ENCODE peak calls at places on chromosomes 16 and 17, in ten cellular contexts. O, K, H, Z, Y, Q, T, S, W and M are unnamed samples.

GRCh38 chr17:45127583-45128300 is 4.6 kb downstream of the PLCD3 start:
- DNase-seq in O (peak), K (peak), H (peak), Z (peak), Y (peak), Q (peak), T (no peak), S (peak), W (peak), M (no peak)

GRCh38 chr16:79071424-79071823 is 529.1 kb downstream of the MAF start:
- DNase-seq in O (no peak), K (no peak), H (no peak), Z (no peak), Y (peak), Q (peak), T (no peak), S (no peak), W (no peak), M (no peak)

GRCh38 chr17:27466748-27467375 is 10.6 kb downstream of the KSR1 start:
- DNase-seq in O (no peak), K (no peak), H (no peak), Z (no peak), Y (no peak), Q (no peak), T (no peak), S (no peak), W (no peak), M (no peak)

GRCh38 chr16:81647527-81647926 is 131.6 kb upstream of the PLCG2 start:
- DNase-seq in O (peak), K (no peak), H (no peak), Z (no peak), Y (no peak), Q (peak), T (peak), S (peak), W (no peak), M (no peak)

GRCh38 chr17:292531-293382 is 59.9 kb downstream of the RPH3AL start:
- DNase-seq in O (no peak), K (no peak), H (no peak), Z (no peak), Y (peak), Q (no peak), T (no peak), S (no peak), W (no peak), M (no peak)

GRCh38 chr17:3965123-3965800 is 1.0 kb upstream of the ATP2A3 start:
- DNase-seq in O (peak), K (peak), H (no peak), Z (no peak), Y (no peak), Q (peak), T (no peak), S (peak), W (peak), M (no peak)

GRCh38 chr16:17106243-17106791 is 364.4 kb downstream of the XYLT1 start:
- DNase-seq in O (no peak), K (no peak), H (no peak), Z (no peak), Y (no peak), Q (no peak), T (no peak), S (no peak), W (no peak), M (no peak)

GRCh38 chr16:27544671-27545070 is 5.0 kb downstream of the GTF3C1 start:
- DNase-seq in O (no peak), K (no peak), H (no peak), Z (no peak), Y (peak), Q (no peak), T (no peak), S (no peak), W (no peak), M (no peak)

GRCh38 chr16:30924086-30924714 is 828 bp downstream of the FBXL19 start:
- DNase-seq in O (no peak), K (no peak), H (no peak), Z (no peak), Y (no peak), Q (peak), T (no peak), S (no peak), W (no peak), M (no peak)

GRCh38 chr17:66431910-66432309 is 129.5 kb downstream of the PRKCA start:
- DNase-seq in O (peak), K (no peak), H (peak), Z (no peak), Y (no peak), Q (no peak), T (peak), S (peak), W (peak), M (peak)

GRCh38 chr17:2028737-2029136 is 1.2 kb upstream of the DPH1 start:
- DNase-seq in O (no peak), K (no peak), H (no peak), Z (no peak), Y (no peak), Q (no peak), T (no peak), S (no peak), W (no peak), M (no peak)

GRCh38 chr17:2028234-2028614 is 1.7 kb upstream of the DPH1 start:
- DNase-seq in O (no peak), K (no peak), H (no peak), Z (no peak), Y (no peak), Q (no peak), T (no peak), S (no peak), W (no peak), M (no peak)

GRCh38 chr17:2029911-2030778 is at the start of gene DPH1:
- DNase-seq in O (peak), K (peak), H (peak), Z (peak), Y (peak), Q (peak), T (no peak), S (peak), W (peak), M (no peak)

GRCh38 chr17:2033128-2033527 is 3.2 kb downstream of the DPH1 start:
- DNase-seq in O (no peak), K (no peak), H (no peak), Z (no peak), Y (no peak), Q (no peak), T (no peak), S (no peak), W (no peak), M (no peak)

GRCh38 chr17:2030779-2031163 is 818 bp downstream of the DPH1 start:
- DNase-seq in O (no peak), K (no peak), H (no peak), Z (no peak), Y (no peak), Q (no peak), T (no peak), S (peak), W (peak), M (no peak)
- TF ChIP-seq CTCF in O (peak), K (peak), H (peak), Z (peak), Y (peak), Q (peak), T (no peak), S (peak), W (peak), M (peak)

GRCh38 chr16:56961851-56962281 is at the start of gene CETP:
- DNase-seq in O (no peak), K (no peak), H (no peak), Z (no peak), Y (no peak), Q (no peak), T (no peak), S (no peak), W (no peak), M (no peak)
- H3K4me3 ChIP-seq in O (no peak), K (no peak), H (no peak), Z (no peak), Y (no peak), Q (no peak), T (no peak), S (no peak), W (no peak), M (no peak)

GRCh38 chr16:46612121-46612520 is 9.1 kb downstream of the SHCBP1 start:
- DNase-seq in O (no peak), K (no peak), H (no peak), Z (no peak), Y (no peak), Q (no peak), T (no peak), S (no peak), W (no peak), M (no peak)
- TF ChIP-seq CTCF in O (no peak), K (no peak), H (no peak), Z (no peak), Y (no peak), Q (no peak), T (no peak), S (no peak), W (no peak), M (no peak)

GRCh38 chr16:87391950-87392822 is at the start of gene MAP1LC3B:
- DNase-seq in O (peak), K (peak), H (peak), Z (peak), Y (peak), Q (peak), T (peak), S (peak), W (peak), M (peak)

GRCh38 chr16:87391324-87391949 is 699 bp upstream of the MAP1LC3B start:
- DNase-seq in O (no peak), K (peak), H (no peak), Z (peak), Y (peak), Q (peak), T (no peak), S (peak), W (no peak), M (no peak)

GRCh38 chr16:87395181-87395842 is 3.2 kb downstream of the MAP1LC3B start:
- DNase-seq in O (no peak), K (no peak), H (no peak), Z (no peak), Y (peak), Q (no peak), T (no peak), S (no peak), W (no peak), M (no peak)

GRCh38 chr16:87392823-87393679 is 915 bp downstream of the MAP1LC3B start:
- DNase-seq in O (peak), K (peak), H (no peak), Z (no peak), Y (peak), Q (peak), T (no peak), S (peak), W (peak), M (no peak)

DNA sequence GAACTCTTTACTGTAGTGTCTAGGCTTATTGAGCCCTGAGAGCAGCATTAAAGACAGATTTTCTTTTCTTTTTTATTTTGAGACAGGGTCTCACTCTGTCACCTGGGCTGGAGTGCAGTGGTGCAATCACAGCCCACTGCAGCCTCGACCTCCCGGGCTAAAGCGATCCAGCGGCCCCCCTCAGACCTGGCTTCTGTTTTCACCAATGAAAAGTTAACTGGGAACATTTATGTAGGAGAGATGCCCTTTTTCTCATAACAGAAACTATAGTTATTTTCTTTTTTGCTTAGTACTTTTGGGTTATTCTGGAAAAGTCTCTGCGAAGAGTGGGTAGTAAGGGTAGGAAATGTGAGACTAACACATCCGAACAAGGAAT is 1.5 kb downstream of the MAP1LC3B start:
- DNase-seq in O (no peak), K (no peak), H (no peak), Z (no peak), Y (peak), Q (no peak), T (no peak), S (no peak), W (no peak), M (no peak)
- H3K4me3 ChIP-seq in O (peak), K (no peak), H (peak), Z (peak), Y (peak), Q (peak), T (peak), S (peak), W (peak), M (peak)

GRCh38 chr16:88453621-88454314 is 688 bp downstream of the ZFPM1 start:
- DNase-seq in O (no peak), K (no peak), H (no peak), Z (no peak), Y (no peak), Q (peak), T (no peak), S (no peak), W (no peak), M (no peak)

GRCh38 chr16:88455610-88456355 is 2.7 kb downstream of the ZFPM1 start:
- DNase-seq in O (peak), K (peak), H (no peak), Z (peak), Y (no peak), Q (peak), T (no peak), S (peak), W (peak), M (no peak)

GRCh38 chr16:88452485-88453216 is 429 bp upstream of the ZFPM1 start:
- DNase-seq in O (peak), K (peak), H (peak), Z (peak), Y (peak), Q (peak), T (peak), S (peak), W (peak), M (peak)

GRCh38 chr16:88453217-88453531 is at the start of gene ZFPM1:
- DNase-seq in O (no peak), K (no peak), H (no peak), Z (no peak), Y (no peak), Q (no peak), T (no peak), S (no peak), W (no peak), M (no peak)

GRCh38 chr16:88454315-88455057 is 1.4 kb downstream of the ZFPM1 start:
- DNase-seq in O (peak), K (no peak), H (no peak), Z (no peak), Y (no peak), Q (no peak), T (no peak), S (peak), W (no peak), M (no peak)
- TF ChIP-seq CTCF in O (no peak), K (no peak), H (no peak), Z (no peak), Y (no peak), Q (no peak), T (no peak), S (no peak), W (no peak), M (no peak)

DNA sequence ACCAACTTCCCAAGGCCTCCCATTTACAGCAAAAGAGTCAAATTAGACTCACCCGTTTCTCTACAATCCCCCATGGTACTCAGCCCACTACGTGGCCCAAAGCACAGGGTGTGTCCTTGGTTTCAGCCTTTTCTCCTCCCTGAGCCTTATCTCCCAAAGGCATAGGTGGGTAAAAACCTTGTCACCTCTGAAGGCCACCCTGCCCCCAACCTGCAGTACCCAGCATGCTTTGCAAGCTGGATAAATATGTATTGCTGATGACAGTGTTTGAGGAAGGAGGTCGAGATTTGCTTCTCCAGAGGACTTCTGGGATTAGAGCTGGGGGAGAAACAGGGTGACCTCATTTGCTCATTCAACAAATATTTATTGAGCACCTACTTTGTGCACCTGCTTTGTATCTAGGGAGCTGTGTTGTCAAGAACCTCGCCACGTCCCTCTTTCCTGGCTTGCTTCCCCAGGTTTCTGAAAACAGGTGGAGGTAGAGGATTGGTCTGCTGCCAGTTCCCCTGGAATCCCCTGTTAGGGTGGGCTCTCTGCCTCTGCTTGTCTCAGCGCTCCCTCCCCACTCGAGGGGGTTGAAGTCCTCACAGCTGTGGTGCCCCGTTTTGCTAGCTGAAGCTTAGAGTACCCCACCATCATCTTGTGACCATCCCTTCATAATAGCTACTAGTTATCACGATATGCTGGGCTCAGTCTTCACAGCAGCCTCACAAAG is 3.0 kb downstream of the LASP1 start:
- DNase-seq in O (no peak), K (no peak), H (no peak), Z (peak), Y (no peak), Q (peak), T (no peak), S (peak), W (no peak), M (no peak)
- H3K4me3 ChIP-seq in O (peak), K (no peak), H (peak), Z (peak), Y (no peak), Q (no peak), T (peak), S (peak), W (no peak), M (peak)

GRCh38 chr16:389317-389716 is 7.5 kb upstream of the PGAP6 start:
- DNase-seq in O (no peak), K (no peak), H (no peak), Z (no peak), Y (no peak), Q (peak), T (no peak), S (no peak), W (no peak), M (no peak)

GRCh38 chr16:383326-384020 is 1.7 kb upstream of the PGAP6 start:
- DNase-seq in O (peak), K (no peak), H (no peak), Z (no peak), Y (no peak), Q (peak), T (peak), S (no peak), W (no peak), M (no peak)

GRCh38 chr16:391885-392335 is 5.1 kb upstream of the NME4 start:
- DNase-seq in O (peak), K (no peak), H (no peak), Z (peak), Y (no peak), Q (peak), T (peak), S (peak), W (peak), M (no peak)

GRCh38 chr16:381788-382717 is at the start of gene PGAP6:
- DNase-seq in O (peak), K (no peak), H (no peak), Z (no peak), Y (peak), Q (peak), T (no peak), S (no peak), W (peak), M (no peak)

DNA sequence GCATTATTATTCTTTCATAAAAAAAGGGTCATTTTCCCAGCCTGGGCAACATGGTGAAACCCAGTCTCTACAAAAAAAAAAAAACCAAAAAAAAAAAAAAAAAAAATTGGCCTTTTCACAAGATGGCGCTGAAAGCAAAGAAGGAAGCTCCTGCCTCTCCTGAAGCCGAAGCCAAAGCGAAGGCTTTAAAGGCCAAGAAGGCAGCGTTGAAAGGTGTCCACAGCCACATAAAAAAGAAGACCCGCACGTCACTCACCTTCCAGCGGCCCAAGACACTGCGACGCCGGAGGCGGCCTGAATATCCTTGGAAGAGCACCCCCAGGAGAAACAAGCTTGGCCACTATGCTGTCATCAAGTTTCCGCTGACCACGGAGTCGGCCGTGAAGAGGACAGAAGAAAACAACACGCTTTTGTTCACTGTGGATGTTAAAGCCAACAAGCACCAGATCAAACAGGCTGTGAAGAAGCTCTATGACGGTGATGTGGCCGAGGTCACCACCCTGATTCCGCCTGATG is 4.9 kb upstream of the PGAP6 start:
- DNase-seq in O (no peak), K (no peak), H (no peak), Z (no peak), Y (no peak), Q (peak), T (no peak), S (no peak), W (peak), M (no peak)
- TF ChIP-seq CTCF in O (no peak), K (no peak), H (no peak), Z (peak), Y (no peak), Q (no peak), T (no peak), S (peak), W (peak), M (no peak)

DNA sequence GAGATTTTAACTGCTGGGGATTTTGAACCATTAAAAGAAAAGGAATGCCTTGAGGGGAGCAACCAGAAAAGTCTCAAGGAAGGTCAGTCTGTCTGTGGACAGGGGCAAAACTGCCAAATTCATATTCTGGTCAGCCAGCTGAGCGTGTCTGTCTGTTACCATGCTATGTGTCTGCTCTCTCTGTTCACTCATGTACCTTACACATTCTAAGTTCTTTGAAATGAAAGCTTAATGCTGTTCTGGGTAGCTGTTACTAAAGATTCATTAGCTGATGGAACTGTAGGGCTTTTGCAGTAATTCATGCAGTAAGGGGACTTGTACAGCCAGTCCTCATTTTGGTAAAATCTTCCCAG is 115.8 kb downstream of the MRTFB start:
- DNase-seq in O (no peak), K (no peak), H (no peak), Z (no peak), Y (no peak), Q (no peak), T (no peak), S (no peak), W (no peak), M (no peak)
- H3K4me3 ChIP-seq in O (no peak), K (peak), H (peak), Z (no peak), Y (peak), Q (peak), T (no peak), S (no peak), W (peak), M (peak)